ENCODE peak calls at places on chromosomes 1 and 21, in eight cellular contexts. R is spleen, F is A549, Y is prostate gland, V is Peyer's patch, K is GM12892, X is suprapubic skin, N is NB4. O is an unnamed sample.

GRCh38 chr1:10575616-10576015 is 100.9 kb downstream of the PEX14 start:
- DNase-seq in R (no peak), N (no peak), F (peak; percentile 9), X (no peak), K (no peak), Y (no peak), V (no peak), O (no peak)

GRCh38 chr21:14290584-14290983 is 74.6 kb downstream of the RBM11 start:
- DNase-seq in N (no peak), V (no peak), K (no peak), F (no peak), R (no peak), X (no peak), Y (no peak), O (no peak)

GRCh38 chr1:204323887-204324286 is 35.8 kb downstream of the PLEKHA6 start:
- DNase-seq in R (no peak), F (peak; percentile 44), V (peak; percentile 79), X (no peak), K (no peak), Y (no peak), N (no peak), O (no peak)

GRCh38 chr1:167663002-167663772 is 33.2 kb downstream of the RCSD1 start:
- DNase-seq in Y (no peak), X (no peak), N (peak; percentile 20), R (no peak), F (peak; percentile 57), K (no peak), V (no peak), O (no peak)

GRCh38 chr1:228265167-228265566 is 57.3 kb downstream of the OBSCN start:
- DNase-seq in N (peak; percentile 37), K (no peak), F (no peak), X (no peak), R (no peak), V (no peak), Y (no peak), O (no peak)

GRCh38 chr1:200362421-200362820 is 47.4 kb downstream of the ZNF281 start:
- DNase-seq in V (no peak), K (no peak), N (no peak), R (no peak), Y (no peak), X (no peak), F (no peak), O (no peak)

GRCh38 chr1:110634455-110635281 is 28.5 kb upstream of the KCNA2 start:
- DNase-seq in R (peak; percentile 87), F (peak; percentile 20), K (peak; percentile 49), N (no peak), X (no peak), Y (peak; percentile 23), V (peak; percentile 84), O (peak; percentile 44)

GRCh38 chr1:28091043-28091781 is 2.8 kb upstream of the EYA3 start:
- DNase-seq in K (no peak), X (no peak), N (peak; percentile 84), R (peak; percentile 84), Y (peak; percentile 79), V (peak; percentile 94), F (peak; percentile 43), O (peak; percentile 57)

GRCh38 chr1:23722652-23723051 is 20.6 kb upstream of the ELOA start:
- DNase-seq in X (no peak), V (peak; percentile 69), Y (no peak), R (peak; percentile 54), N (no peak), F (no peak), K (no peak), O (no peak)

GRCh38 chr1:214280386-214281029 is 451 bp upstream of the SMYD2 start:
- DNase-seq in F (peak; percentile 36), R (peak; percentile 92), V (peak; percentile 75), X (no peak), K (peak; percentile 33), Y (peak; percentile 29), N (peak; percentile 68), O (peak; percentile 88)

GRCh38 chr21:9758141-9758540 is 763.2 kb upstream of the TPTE start:
- DNase-seq in R (no peak), V (no peak), X (no peak), K (no peak), F (no peak), N (no peak), Y (no peak), O (peak; percentile 67)

GRCh38 chr1:181981821-181982220 is 79.7 kb downstream of the ZNF648 start:
- DNase-seq in F (no peak), R (no peak), Y (no peak), K (no peak), X (no peak), N (no peak), V (no peak), O (no peak)

GRCh38 chr21:43984905-43985689 is 27.0 kb upstream of the TRAPPC10 start:
- DNase-seq in X (no peak), R (peak; percentile 78), N (no peak), Y (no peak), V (no peak), K (no peak), F (no peak), O (no peak)

GRCh38 chr1:32817815-32818786 is 648 bp downstream of the S100PBP start:
- DNase-seq in N (no peak), R (no peak), K (peak; percentile 25), Y (peak; percentile 74), X (peak; percentile 90), F (peak; percentile 62), V (peak; percentile 77), O (peak; percentile 94)
- TF ChIP-seq POLR2A in N (no peak), R (no peak), K (peak; percentile 49), Y (peak; percentile 35), X (no peak), F (peak; percentile 38), V (no peak), O (no peak)

DNA sequence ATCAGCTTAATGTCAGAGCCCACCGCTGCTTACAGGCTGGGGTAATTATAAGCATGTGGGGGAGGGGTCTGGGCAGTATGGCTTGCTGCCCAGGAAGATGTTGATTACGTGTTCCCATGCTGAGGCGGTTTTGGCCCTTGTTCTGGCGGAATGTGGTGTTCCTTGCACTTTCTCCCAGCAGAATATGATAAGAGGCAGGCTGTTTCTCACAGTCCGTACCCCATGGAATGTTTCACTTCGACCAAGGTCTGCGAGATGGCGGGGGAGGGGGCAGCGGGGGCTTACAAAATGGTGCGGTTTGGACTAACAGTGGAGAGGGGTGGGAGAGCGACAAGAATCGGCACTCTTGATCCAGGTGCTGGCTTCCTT is 9.8 kb upstream of the HPCAL4 start:
- DNase-seq in V (no peak), Y (no peak), F (no peak), R (no peak), N (no peak), K (no peak), X (no peak), O (peak; percentile 68)
- TF ChIP-seq POLR2A in V (no peak), Y (no peak), F (no peak), R (no peak), N (no peak), K (no peak), X (no peak), O (no peak)

GRCh38 chr21:41477641-41478318 is 30.2 kb downstream of the TMPRSS2 start:
- DNase-seq in X (no peak), Y (no peak), K (no peak), N (no peak), V (peak; percentile 61), F (no peak), R (peak; percentile 41), O (no peak)
- TF ChIP-seq POLR2A in X (no peak), Y (no peak), K (no peak), N (no peak), V (no peak), F (no peak), R (no peak), O (no peak)

DNA sequence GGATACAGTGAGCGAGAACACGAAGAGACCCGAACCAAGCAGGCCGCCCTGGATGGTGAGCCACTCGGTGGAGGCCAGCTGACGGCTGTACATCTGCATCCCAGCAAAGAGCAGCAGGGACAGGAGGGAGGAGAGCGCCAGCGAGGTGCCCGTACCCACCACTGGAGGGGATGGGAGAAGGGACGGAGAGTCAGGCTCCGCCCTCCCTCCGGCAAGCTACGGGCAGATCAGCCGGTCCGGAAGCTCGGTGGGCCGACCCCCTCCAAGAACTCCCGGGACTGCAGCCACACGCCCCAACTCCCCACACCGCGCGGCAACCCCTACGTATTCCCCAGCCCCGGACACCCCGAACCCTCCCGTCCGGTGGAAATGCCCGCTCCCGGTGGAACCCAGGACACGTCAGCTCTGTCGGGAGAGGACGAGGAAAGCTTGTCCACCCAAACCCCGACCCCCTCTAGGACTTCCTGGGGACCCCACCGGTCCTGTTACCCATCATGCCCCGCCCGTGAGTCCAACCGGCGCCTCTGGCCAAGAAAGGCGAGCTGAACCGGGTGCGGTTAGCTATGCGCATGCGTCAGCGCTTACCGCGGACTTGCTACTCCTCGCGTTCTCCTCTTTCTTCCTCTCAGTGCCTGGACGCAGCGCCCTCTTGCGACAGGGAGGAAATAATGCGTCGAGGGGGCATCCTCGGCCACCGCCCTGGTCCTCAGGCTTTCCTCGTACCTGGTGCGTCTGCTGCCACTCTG is at the start of gene KRTCAP2:
- DNase-seq in K (peak; percentile 96), X (peak; percentile 97), R (peak; percentile 99), N (peak; percentile 95), V (peak; percentile 97), F (peak; percentile 97), Y (peak; percentile 91), O (peak; percentile 99)
- TF ChIP-seq POLR2A in K (peak; percentile 85), X (no peak), R (peak; percentile 31), N (peak; percentile 87), V (peak; percentile 67), F (peak; percentile 71), Y (peak; percentile 67), O (no peak)

DNA sequence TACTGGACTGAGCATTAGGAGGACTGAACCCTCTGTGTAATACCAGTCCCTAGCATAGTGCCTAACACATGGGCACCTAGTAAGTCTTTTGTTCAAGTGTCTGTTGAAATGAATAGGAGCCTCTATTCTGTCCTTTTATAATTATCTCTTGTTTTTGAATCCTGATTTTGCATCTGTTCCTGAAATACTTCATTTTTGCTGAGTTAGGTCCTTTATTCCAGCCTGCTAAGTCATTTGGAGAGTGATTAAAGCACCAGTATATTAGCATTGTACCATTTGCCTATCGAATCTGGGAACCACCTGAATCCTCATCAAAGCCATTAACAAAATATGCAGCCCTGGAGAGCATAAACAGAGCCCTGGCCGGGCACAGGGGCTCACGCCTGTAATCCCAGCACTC is 32.3 kb downstream of the YARS1 start:
- DNase-seq in K (no peak), X (no peak), R (no peak), N (no peak), F (no peak), Y (no peak), V (no peak), O (no peak)
- TF ChIP-seq POLR2A in K (no peak), X (no peak), R (no peak), N (no peak), F (no peak), Y (no peak), V (no peak), O (no peak)

O was measured in lower leg skin.